ENCODE peak calls at places on chromosome 17, in six cellular contexts. A is retina, G is GM10248, B is immature natural killer cell, U is HCT116, Y is ovary. O is an unnamed sample.

GRCh38 chr17:59002848-59003247 is 103.8 kb downstream of the TRIM37 start:
- DNase-seq in A (no peak), G (no peak), B (no peak), U (no peak), Y (no peak), O (no peak)

GRCh38 chr17:63138713-63139112 is 172.7 kb downstream of the TANC2 start:
- DNase-seq in A (no peak), G (no peak), B (no peak), U (no peak), Y (no peak), O (no peak)

GRCh38 chr17:21361020-21361809 is 14.9 kb upstream of the KCNJ12 start:
- DNase-seq in A (no peak), G (no peak), B (no peak), U (no peak), Y (no peak), O (no peak)

GRCh38 chr17:12789075-12789975 is at the start of gene ARHGAP44:
- DNase-seq in A (peak; percentile 82), G (peak; percentile 79), B (no peak), U (peak; percentile 46), Y (peak; percentile 84), O (peak; percentile 26)

GRCh38 chr17:77437017-77437416 is 296.2 kb downstream of the SEC14L1 start:
- DNase-seq in A (no peak), G (no peak), B (no peak), U (no peak), Y (peak; percentile 78), O (no peak)

GRCh38 chr17:28725660-28726395 is at the start of gene TLCD1:
- DNase-seq in A (peak; percentile 79), G (peak; percentile 82), B (no peak), U (no peak), Y (peak; percentile 74), O (peak; percentile 71)

GRCh38 chr17:77555110-77555509 is 403.4 kb upstream of the TNRC6C start:
- DNase-seq in A (peak; percentile 42), G (no peak), B (no peak), U (no peak), Y (no peak), O (no peak)

GRCh38 chr17:17924857-17925250 is 47.3 kb downstream of the TOM1L2 start:
- DNase-seq in A (no peak), G (no peak), B (no peak), U (no peak), Y (no peak), O (no peak)